ENCODE peak calls at places on chromosomes 6 and 20, in six cellular contexts. Q, L, Z, N, U and T are unnamed samples.

GRCh38 chr20:6651016-6651415 is 116.5 kb upstream of the BMP2 start:
- DNase-seq in Z (no peak), U (no peak), L (peak; percentile 68), N (no peak), Q (peak; percentile 36), T (no peak)

GRCh38 chr6:161370882-161371281 is 97.0 kb upstream of the AGPAT4 start:
- DNase-seq in Q (peak; percentile 52), Z (no peak), N (peak; percentile 50), U (no peak), L (no peak), T (peak; percentile 45)

GRCh38 chr6:44701637-44702101 is 314.2 kb downstream of the CDC5L start:
- DNase-seq in U (no peak), Q (peak; percentile 96), Z (no peak), N (no peak), L (no peak), T (peak; percentile 52)

GRCh38 chr6:31546339-31546961 is at the start of gene ATP6V1G2:
- DNase-seq in Q (peak; percentile 81), N (peak; percentile 61), L (peak; percentile 93), U (peak; percentile 67), Z (peak; percentile 61), T (peak; percentile 81)

GRCh38 chr6:22029169-22029568 is 267.7 kb downstream of the PRL start:
- DNase-seq in L (no peak), N (no peak), U (no peak), Z (peak; percentile 10), Q (peak; percentile 29), T (no peak)

GRCh38 chr6:35082046-35082732 is 59.0 kb downstream of the TCP11 start:
- DNase-seq in U (no peak), L (peak; percentile 53), N (no peak), Q (no peak), Z (no peak), T (no peak)

GRCh38 chr6:73564578-73565345 is 43.9 kb upstream of the EEF1A1 start:
- DNase-seq in Z (no peak), Q (no peak), L (no peak), U (no peak), N (no peak), T (no peak)

GRCh38 chr6:44266347-44266746 is 996 bp upstream of the NFKBIE start:
- DNase-seq in L (no peak), Q (no peak), N (no peak), Z (no peak), U (no peak), T (no peak)

GRCh38 chr6:116111552-116112528 is 11.2 kb downstream of the NT5DC1 start:
- DNase-seq in U (no peak), Q (no peak), Z (no peak), L (no peak), N (peak; percentile 8), T (no peak)

GRCh38 chr6:116113386-116113785 is 12.5 kb downstream of the COL10A1 start:
- DNase-seq in Q (no peak), L (no peak), U (no peak), Z (no peak), N (no peak), T (no peak)

GRCh38 chr6:116118608-116119007 is 7.3 kb downstream of the COL10A1 start:
- DNase-seq in Q (peak; percentile 55), N (no peak), Z (no peak), U (no peak), L (no peak), T (no peak)

GRCh38 chr6:116120430-116120829 is 5.5 kb downstream of the COL10A1 start:
- DNase-seq in U (no peak), L (no peak), Q (no peak), Z (no peak), N (no peak), T (no peak)

DNA sequence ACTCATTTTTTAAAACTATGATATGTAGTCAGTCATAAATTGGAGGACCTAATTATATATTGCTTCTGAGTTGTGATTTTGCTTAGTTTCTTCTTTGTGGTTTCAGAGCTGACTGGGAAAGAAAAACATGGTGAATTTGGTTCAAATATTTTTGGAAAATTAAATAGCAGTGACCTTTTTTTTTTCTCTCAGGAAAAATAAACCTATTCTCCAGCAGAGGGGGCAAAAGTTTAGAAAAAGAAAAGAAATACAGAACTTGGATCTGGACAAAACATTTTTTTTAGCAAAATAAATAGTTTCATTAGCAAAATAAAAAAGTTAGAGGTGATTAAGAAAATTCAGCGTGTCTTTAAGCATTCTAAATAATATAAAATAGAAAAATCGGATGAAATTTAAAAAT is 10.2 kb downstream of the COL10A1 start:
- DNase-seq in N (no peak), U (no peak), Z (no peak), Q (no peak), L (no peak), T (no peak)
- TF ChIP-seq CTCF in N (peak; percentile 39), U (peak; percentile 32), Z (no peak), Q (peak; percentile 48), L (peak; percentile 28), T (peak; percentile 43)

DNA sequence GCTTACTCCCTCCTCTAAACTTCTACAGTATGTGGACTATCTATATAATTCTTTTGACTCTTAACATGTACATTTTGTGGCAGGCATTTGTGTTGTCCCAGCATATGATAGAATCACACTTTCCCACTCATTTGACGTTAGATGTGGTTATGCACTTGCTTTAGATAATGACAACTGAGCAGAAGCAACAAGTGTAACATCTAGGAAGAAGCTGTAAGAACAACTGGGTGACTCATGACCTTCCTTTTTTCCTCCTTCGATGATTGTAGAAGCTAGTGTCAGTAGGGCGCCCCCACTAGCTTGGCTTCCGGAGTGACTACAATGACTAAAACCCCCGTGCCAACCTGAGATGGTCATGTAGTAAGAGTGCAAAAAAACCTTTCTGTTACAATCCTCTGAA is 74.6 kb upstream of the CEP85L start:
- DNase-seq in L (no peak), N (no peak), Z (no peak), U (no peak), Q (no peak), T (no peak)
- TF ChIP-seq CTCF in L (no peak), N (no peak), Z (no peak), U (no peak), Q (no peak), T (no peak)

DNA sequence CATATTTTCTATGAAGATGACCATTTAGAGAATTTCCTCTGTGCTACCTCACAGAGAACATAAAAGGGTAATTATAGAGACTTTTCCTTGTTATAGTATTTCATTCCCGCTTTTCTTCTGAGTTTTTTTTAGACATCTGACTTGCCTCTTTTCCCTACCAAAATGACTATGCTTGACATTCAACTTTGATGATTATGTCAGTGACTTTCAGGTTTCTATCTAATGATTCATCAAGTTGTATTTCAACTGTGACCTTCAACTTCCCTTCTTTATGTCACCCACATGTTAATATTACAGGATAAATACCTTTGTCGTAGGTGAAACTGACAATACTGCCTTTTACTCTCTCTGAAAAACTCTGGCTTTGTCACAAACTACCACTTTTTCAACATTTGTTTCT is 95.3 kb downstream of the MLIP start:
- DNase-seq in L (no peak), U (no peak), N (no peak), Q (no peak), Z (no peak), T (no peak)
- TF ChIP-seq CTCF in L (no peak), U (no peak), N (no peak), Q (no peak), Z (no peak), T (no peak)

DNA sequence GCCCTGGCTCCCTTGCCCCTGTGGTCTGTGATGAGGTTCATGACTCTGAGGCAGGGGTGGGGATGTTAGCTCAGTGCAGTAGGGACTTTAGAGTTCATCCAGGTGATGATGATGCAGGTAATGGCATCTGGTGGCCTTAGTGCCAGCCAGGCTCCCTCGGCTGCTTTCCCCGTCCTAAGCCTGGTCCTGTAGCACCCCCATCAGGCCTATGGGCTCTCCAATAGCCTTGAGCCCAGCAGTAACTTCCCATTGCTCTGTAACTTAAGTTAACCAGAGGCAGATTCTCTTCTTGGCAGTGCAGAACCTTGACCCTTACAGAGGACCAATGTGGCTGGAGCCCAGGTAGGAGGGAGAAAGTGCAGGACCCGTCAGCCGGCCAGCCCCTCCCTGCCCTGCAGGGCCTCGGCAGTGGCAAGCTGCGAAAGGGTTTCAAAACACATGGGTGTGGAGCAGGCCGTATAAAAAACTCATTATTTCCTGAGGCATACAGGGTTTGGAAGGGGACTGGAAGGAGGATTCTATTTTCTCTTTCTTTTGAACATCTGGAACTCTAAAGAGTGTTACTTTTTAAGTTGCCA is 406.9 kb downstream of the CDH26 start:
- DNase-seq in L (no peak), Z (no peak), U (no peak), Q (no peak), N (no peak), T (no peak)
- TF ChIP-seq CTCF in L (no peak), Z (no peak), U (no peak), Q (no peak), N (no peak), T (no peak)

DNA sequence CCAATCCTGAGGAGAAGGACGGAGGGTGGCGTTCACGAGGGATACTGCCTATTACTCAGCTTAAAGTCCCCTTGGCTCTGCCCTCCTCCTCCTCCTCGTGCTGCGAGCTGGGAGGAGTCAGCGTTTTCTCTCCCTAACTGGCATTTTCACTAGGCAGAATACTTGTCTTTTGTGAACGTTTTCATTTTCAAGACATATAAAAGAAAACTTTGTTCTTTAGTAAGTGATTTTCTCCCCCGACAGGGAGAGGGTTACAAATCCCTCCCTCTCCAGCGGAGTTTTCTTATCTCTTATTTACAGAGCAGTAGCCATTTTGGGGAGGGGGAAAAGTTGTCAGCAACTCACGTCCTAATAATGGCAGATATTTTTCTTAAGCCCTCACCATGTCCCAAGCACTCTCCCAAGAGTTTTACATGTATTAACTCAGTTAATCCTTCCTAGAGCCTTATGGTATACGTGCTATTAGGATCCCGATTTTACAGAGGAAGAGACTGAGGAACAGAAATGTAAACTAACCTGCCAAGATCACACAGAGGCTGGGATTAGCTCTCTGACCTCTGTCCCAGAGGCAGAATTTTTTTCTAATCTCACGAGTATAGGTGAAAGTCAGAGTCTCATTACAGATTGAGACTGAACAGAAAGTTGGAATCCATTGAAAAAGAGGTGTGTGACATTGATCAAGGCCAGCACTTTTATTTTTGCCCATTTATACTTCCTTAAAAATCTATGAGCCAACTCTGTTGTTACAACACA is 30.0 kb upstream of the ZNF217 start:
- DNase-seq in U (no peak), Z (no peak), N (peak; percentile 71), L (peak; percentile 87), Q (peak; percentile 63), T (peak; percentile 42)
- TF ChIP-seq CTCF in U (no peak), Z (peak; percentile 13), N (peak; percentile 24), L (no peak), Q (no peak), T (peak; percentile 9)